ENCODE peak calls at places on chromosomes 7 and 10, in four cellular contexts. X is HepG2, N is K562, C is GM12878. Q is an unnamed sample.
A peak's percentile ranks its signal among the peaks of the same experiment; 100 is the strongest.

GRCh38 chr7:148014473-148014872 is 576.1 kb upstream of the C7orf33 start:
- DNase-seq in X (no peak), N (no peak), C (no peak), Q (no peak)

GRCh38 chr10:103592186-103593021 is 98.9 kb downstream of the NEURL1 start:
- DNase-seq in X (peak; percentile 30), N (peak; percentile 80), C (no peak), Q (peak; percentile 79)

GRCh38 chr10:5038703-5039102 is 35.0 kb upstream of the AKR1C2 start:
- DNase-seq in X (no peak), N (no peak), C (no peak), Q (no peak)

GRCh38 chr10:119620241-119620753 is 23.5 kb upstream of the TIAL1 start:
- DNase-seq in X (no peak), N (no peak), C (no peak), Q (no peak)

GRCh38 chr10:71234970-71235681 is 22.8 kb downstream of the UNC5B start:
- DNase-seq in X (no peak), N (peak; percentile 67), C (no peak), Q (no peak)

GRCh38 chr7:65251851-65252620 is 121.6 kb upstream of the ZNF92 start:
- DNase-seq in X (peak; percentile 53), N (peak; percentile 76), C (peak; percentile 27), Q (peak; percentile 87)

GRCh38 chr7:145020454-145020853 is 184.6 kb upstream of the TPK1 start:
- DNase-seq in X (no peak), N (no peak), C (no peak), Q (no peak)

GRCh38 chr10:77560052-77560451 is 77.6 kb downstream of the KCNMA1 start:
- DNase-seq in X (no peak), N (no peak), C (no peak), Q (no peak)

GRCh38 chr7:138239244-138239643 is 163.0 kb downstream of the AKR1D1 start:
- DNase-seq in X (no peak), N (no peak), C (no peak), Q (no peak)

GRCh38 chr7:100437150-100438100 is 1.1 kb upstream of the PPP1R35 start:
- DNase-seq in X (no peak), N (no peak), C (no peak), Q (no peak)

GRCh38 chr10:127309609-127310008 is 113.2 kb upstream of the INSYN2A start:
- DNase-seq in X (no peak), N (no peak), C (no peak), Q (no peak)

GRCh38 chr7:99396914-99397631 is 11.3 kb downstream of the PDAP1 start:
- DNase-seq in X (no peak), N (no peak), C (no peak), Q (no peak)

GRCh38 chr7:2956526-2957368 is 86.9 kb downstream of the CARD11 start:
- DNase-seq in X (no peak), N (peak; percentile 56), C (no peak), Q (peak; percentile 5)
- TF ChIP-seq ESRRA in X (no peak), N (peak; percentile 66), C (no peak), Q (no peak)

GRCh38 chr7:42593860-42594259 is 318.0 kb downstream of the C7orf25 start:
- DNase-seq in X (no peak), N (no peak), C (no peak), Q (no peak)

GRCh38 chr7:42596737-42597136 is 315.1 kb downstream of the C7orf25 start:
- DNase-seq in X (no peak), N (no peak), C (no peak), Q (no peak)

DNA sequence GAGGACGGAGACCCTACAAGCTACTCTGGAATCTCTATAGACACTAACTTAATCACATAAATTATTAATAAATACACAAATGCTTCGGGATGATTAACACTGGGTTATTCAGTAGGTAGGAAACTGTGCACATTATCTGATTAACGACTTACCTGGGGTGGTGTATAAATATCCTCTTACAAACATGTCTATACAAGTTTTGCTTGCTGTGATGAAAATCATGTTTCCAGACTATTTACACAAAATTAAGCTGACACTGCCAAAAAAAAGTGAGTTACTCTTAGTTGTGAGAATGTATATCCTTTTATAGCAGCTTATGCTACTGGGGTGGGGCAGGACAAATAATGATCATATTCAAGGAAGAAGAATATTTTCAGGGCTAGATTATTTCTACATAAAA is 314.6 kb downstream of the C7orf25 start:
- DNase-seq in X (no peak), N (no peak), C (no peak), Q (no peak)
- TF ChIP-seq ATF2 in X (no peak), N (no peak), C (no peak), Q (no peak)

DNA sequence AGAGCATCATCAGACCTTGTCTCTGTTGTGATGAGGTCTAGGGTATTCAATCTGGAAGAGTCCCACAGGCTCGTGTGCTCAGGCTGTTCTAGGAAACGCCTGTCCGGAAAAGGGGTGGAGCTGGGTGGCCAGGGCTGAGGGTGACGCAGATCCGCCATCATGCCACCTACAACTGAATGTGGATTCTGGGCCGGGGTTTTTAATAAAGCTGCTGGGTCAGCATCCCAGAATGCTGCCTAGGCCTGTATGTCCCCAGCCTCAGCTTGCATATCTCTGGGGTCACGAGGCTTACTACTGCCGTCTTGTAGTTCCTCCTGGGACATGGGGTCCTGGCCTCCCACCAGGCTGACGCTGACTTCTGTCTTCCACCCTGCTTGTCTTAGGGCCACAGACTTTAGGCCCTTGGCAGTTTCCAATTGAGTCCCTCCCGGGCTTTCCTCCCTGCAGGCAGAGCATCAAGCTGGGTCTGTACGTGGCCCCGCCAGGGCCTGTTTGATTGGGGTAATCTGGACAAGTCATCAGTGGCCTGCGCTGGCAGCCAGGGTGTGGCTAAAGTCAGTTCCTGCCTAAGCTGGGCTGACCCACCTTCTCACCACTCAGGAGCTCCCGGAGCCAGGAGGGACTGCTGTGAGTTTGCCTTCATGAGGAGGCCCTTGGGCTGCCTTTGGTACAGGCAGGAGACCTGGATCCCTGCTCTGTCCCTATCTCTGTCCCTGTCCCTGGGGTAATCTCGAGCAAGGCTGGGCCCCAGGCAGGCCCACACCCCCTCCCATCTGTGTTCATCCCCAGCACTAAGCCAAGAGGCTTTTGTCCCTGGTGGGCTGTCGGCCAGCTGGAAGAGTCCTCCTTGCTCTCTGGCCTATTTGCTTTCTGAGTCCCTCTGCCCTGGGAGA is 79.9 kb downstream of the ZMIZ1 start:
- DNase-seq in X (no peak), N (peak; percentile 78), C (no peak), Q (no peak)
- TF ChIP-seq ESRRA in X (no peak), N (no peak), C (no peak), Q (no peak)

GRCh38 chr7:87113077-87113476 is 39.2 kb upstream of the DMTF1 start:
- DNase-seq in X (no peak), N (no peak), C (no peak), Q (no peak)
- TF ChIP-seq ATF2 in X (no peak), N (no peak), C (no peak), Q (no peak)

DNA sequence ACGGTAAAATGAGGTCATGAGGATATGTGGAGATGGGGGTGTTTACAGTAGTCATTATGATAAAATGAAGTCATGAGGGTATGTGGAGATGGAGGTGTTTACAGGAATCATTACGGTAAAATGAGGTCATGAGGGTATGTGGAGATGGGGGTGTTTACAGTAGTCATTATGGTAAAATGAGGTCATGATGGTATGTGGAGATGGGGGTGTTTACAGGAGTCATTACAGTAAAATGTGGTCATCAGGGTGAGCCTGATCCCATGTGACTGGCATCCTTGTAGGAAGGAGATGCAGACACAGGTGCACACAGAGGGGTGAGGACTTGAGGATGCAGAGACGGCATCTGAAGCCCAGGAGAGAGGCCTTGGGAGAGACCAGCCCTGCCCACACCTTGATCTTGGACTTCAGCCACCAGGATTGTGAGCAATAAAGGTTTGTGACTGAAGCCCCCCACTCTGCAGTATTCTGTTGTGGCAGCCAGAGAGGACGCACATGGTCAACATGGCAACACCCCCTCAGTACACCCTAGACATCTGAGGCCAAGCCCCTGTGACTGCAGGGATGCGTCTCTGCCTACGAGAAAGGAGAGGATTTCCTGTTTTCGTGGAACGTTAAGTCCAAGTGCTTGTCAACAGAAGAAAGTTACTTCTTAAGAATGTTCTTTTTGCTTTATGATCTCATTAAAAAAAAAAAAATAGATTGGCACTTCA is 544.4 kb downstream of the DNAJB6 start:
- DNase-seq in X (no peak), N (no peak), C (no peak), Q (no peak)
- TF ChIP-seq ESRRA in X (no peak), N (no peak), C (no peak), Q (no peak)

GRCh38 chr10:110008518-110009339 is 945 bp downstream of the ADD3 start:
- DNase-seq in X (peak; percentile 52), N (peak; percentile 11), C (no peak), Q (no peak)
- TF ChIP-seq ATF2 in X (no peak), N (no peak), C (no peak), Q (no peak)

GRCh38 chr7:39421251-39421650 is 145.0 kb upstream of the YAE1 start:
- DNase-seq in X (no peak), N (no peak), C (no peak), Q (no peak)
- TF ChIP-seq ESRRA in X (no peak), N (no peak), C (no peak), Q (no peak)

GRCh38 chr7:2008936-2009540 is 223.7 kb downstream of the MAD1L1 start:
- DNase-seq in X (no peak), N (no peak), C (no peak), Q (no peak)

GRCh38 chr7:2006231-2006771 is 226.4 kb downstream of the MAD1L1 start:
- DNase-seq in X (no peak), N (no peak), C (no peak), Q (peak; percentile 7)

GRCh38 chr7:2008101-2008935 is 224.4 kb downstream of the MAD1L1 start:
- DNase-seq in X (no peak), N (no peak), C (no peak), Q (peak; percentile 14)

GRCh38 chr7:2006921-2007381 is 225.8 kb downstream of the MAD1L1 start:
- DNase-seq in X (no peak), N (no peak), C (no peak), Q (peak; percentile 9)

GRCh38 chr7:2007526-2007925 is 225.2 kb downstream of the MAD1L1 start:
- DNase-seq in X (no peak), N (no peak), C (no peak), Q (peak; percentile 6)
- TF ChIP-seq ATF2 in X (no peak), N (no peak), C (no peak), Q (no peak)

GRCh38 chr7:141704741-141705140 is 2.8 kb upstream of the DENND11 start:
- DNase-seq in X (no peak), N (no peak), C (no peak), Q (no peak)

GRCh38 chr7:141704112-141704511 is 2.1 kb upstream of the DENND11 start:
- DNase-seq in X (no peak), N (no peak), C (no peak), Q (no peak)

GRCh38 chr7:141709318-141709717 is 1.2 kb downstream of the WEE2 start:
- DNase-seq in X (no peak), N (no peak), C (no peak), Q (no peak)

GRCh38 chr7:141708053-141708452 is at the start of gene WEE2:
- DNase-seq in X (no peak), N (no peak), C (no peak), Q (no peak)

GRCh38 chr7:141706394-141707064 is 1.6 kb upstream of the WEE2 start:
- DNase-seq in X (no peak), N (no peak), C (no peak), Q (no peak)
- TF ChIP-seq ESRRA in X (no peak), N (no peak), C (no peak), Q (no peak)

GRCh38 chr7:69736411-69736810 is 138.1 kb downstream of the AUTS2 start:
- DNase-seq in X (no peak), N (no peak), C (no peak), Q (no peak)
- TF ChIP-seq ATF2 in X (no peak), N (no peak), C (no peak), Q (no peak)

Q was measured in WTC11.